ENCODE peak calls at places on chromosomes 12 and 14, in four cellular contexts. X is K562, W is HCT116, V is HepG2. Q is an unnamed sample.
A peak's percentile ranks its signal among the peaks of the same experiment; 100 is the strongest.

GRCh38 chr14:45970589-45970988 is 681.0 kb downstream of the RPL10L start:
- DNase-seq in X (no peak), W (no peak), V (no peak), Q (no peak)

GRCh38 chr14:52871606-52872005 is 79.2 kb downstream of the FERMT2 start:
- DNase-seq in X (no peak), W (no peak), V (no peak), Q (no peak)

GRCh38 chr14:91271639-91272038 is 27.1 kb upstream of the GPR68 start:
- DNase-seq in X (no peak), W (no peak), V (no peak), Q (no peak)

GRCh38 chr12:45088608-45089007 is 37.7 kb upstream of the DBX2 start:
- DNase-seq in X (no peak), W (no peak), V (no peak), Q (no peak)

GRCh38 chr14:20998139-20998538 is 954 bp upstream of the SLC39A2 start:
- DNase-seq in X (no peak), W (no peak), V (no peak), Q (no peak)

GRCh38 chr12:22046968-22047390 is 961 bp downstream of the CMAS start:
- DNase-seq in X (no peak), W (no peak), V (no peak), Q (no peak)

GRCh38 chr12:4700621-4701026 is 19.6 kb upstream of the GALNT8 start:
- DNase-seq in X (no peak), W (no peak), V (no peak), Q (no peak)

GRCh38 chr12:124616394-124617343 is 49.3 kb upstream of the NCOR2 start:
- DNase-seq in X (no peak), W (no peak), V (no peak), Q (no peak)

GRCh38 chr14:77320238-77320935 is at the start of gene POMT2:
- DNase-seq in X (peak; percentile 93), W (peak; percentile 78), V (peak; percentile 88), Q (no peak)

GRCh38 chr12:58425481-58426392 is 484.4 kb downstream of the ATP23 start:
- DNase-seq in X (no peak), W (peak; percentile 72), V (peak; percentile 37), Q (peak; percentile 84)

GRCh38 chr14:104135121-104135903 is 3.1 kb upstream of the KIF26A start:
- DNase-seq in X (no peak), W (no peak), V (peak; percentile 4), Q (no peak)

GRCh38 chr14:29584992-29585391 is 342.7 kb downstream of the PRKD1 start:
- DNase-seq in X (no peak), W (no peak), V (peak; percentile 32), Q (no peak)

GRCh38 chr14:22532345-22533056 is 56.5 kb downstream of the DAD1 start:
- DNase-seq in X (no peak), W (no peak), V (no peak), Q (no peak)

GRCh38 chr14:51369814-51370213 is 129.8 kb downstream of the TMX1 start:
- DNase-seq in X (peak; percentile 19), W (peak; percentile 18), V (no peak), Q (no peak)

GRCh38 chr12:47989023-47989417 is 15.3 kb downstream of the COL2A1 start:
- DNase-seq in X (no peak), W (no peak), V (no peak), Q (no peak)

GRCh38 chr14:22319526-22320352 is 269.3 kb downstream of the DAD1 start:
- DNase-seq in X (peak; percentile 20), W (peak; percentile 53), V (peak; percentile 80), Q (no peak)

GRCh38 chr12:100706029-100706428 is 88.5 kb upstream of the ANO4 start:
- DNase-seq in X (no peak), W (peak; percentile 21), V (no peak), Q (no peak)

GRCh38 chr12:64671682-64672081 is 61.4 kb downstream of the RASSF3 start:
- DNase-seq in X (no peak), W (no peak), V (no peak), Q (no peak)

GRCh38 chr14:45946251-45946650 is 693.2 kb upstream of the MIS18BP1 start:
- DNase-seq in X (no peak), W (no peak), V (no peak), Q (no peak)

GRCh38 chr12:50097952-50098351 is 5.9 kb upstream of the GPD1 start:
- DNase-seq in X (no peak), W (no peak), V (no peak), Q (no peak)

GRCh38 chr12:111686574-111687105 is 787 bp downstream of the ACAD10 start:
- DNase-seq in X (no peak), W (no peak), V (no peak), Q (no peak)

GRCh38 chr14:23562822-23563472 is 4.6 kb downstream of the AP1G2 start:
- DNase-seq in X (peak; percentile 61), W (no peak), V (peak; percentile 74), Q (no peak)

GRCh38 chr12:27277846-27278260 is 33.8 kb downstream of the STK38L start:
- DNase-seq in X (no peak), W (peak; percentile 6), V (peak; percentile 60), Q (peak; percentile 5)

GRCh38 chr12:26369588-26369987 is 174.2 kb downstream of the SSPN start:
- DNase-seq in X (peak; percentile 35), W (no peak), V (no peak), Q (no peak)

GRCh38 chr12:7935773-7936581 is at the start of gene SLC2A3:
- DNase-seq in X (peak; percentile 89), W (no peak), V (peak; percentile 84), Q (no peak)

GRCh38 chr12:124322271-124322998 is 27.5 kb downstream of the RFLNA start:
- DNase-seq in X (no peak), W (no peak), V (no peak), Q (no peak)

GRCh38 chr12:3200032-3200617 is 122.9 kb downstream of the TSPAN9 start:
- DNase-seq in X (no peak), W (no peak), V (no peak), Q (no peak)

GRCh38 chr14:81343166-81343565 is 57.0 kb downstream of the STON2 start:
- DNase-seq in X (no peak), W (no peak), V (no peak), Q (no peak)

GRCh38 chr12:46383654-46384450 is 11.3 kb upstream of the SLC38A2 start:
- DNase-seq in X (peak; percentile 37), W (peak; percentile 62), V (peak; percentile 67), Q (no peak)

GRCh38 chr12:100077367-100077766 is 65.3 kb downstream of the BLTP3B start:
- DNase-seq in X (no peak), W (no peak), V (peak; percentile 1), Q (no peak)

GRCh38 chr12:115444336-115444735 is 760.4 kb upstream of the TBX3 start:
- DNase-seq in X (no peak), W (no peak), V (no peak), Q (no peak)

DNA sequence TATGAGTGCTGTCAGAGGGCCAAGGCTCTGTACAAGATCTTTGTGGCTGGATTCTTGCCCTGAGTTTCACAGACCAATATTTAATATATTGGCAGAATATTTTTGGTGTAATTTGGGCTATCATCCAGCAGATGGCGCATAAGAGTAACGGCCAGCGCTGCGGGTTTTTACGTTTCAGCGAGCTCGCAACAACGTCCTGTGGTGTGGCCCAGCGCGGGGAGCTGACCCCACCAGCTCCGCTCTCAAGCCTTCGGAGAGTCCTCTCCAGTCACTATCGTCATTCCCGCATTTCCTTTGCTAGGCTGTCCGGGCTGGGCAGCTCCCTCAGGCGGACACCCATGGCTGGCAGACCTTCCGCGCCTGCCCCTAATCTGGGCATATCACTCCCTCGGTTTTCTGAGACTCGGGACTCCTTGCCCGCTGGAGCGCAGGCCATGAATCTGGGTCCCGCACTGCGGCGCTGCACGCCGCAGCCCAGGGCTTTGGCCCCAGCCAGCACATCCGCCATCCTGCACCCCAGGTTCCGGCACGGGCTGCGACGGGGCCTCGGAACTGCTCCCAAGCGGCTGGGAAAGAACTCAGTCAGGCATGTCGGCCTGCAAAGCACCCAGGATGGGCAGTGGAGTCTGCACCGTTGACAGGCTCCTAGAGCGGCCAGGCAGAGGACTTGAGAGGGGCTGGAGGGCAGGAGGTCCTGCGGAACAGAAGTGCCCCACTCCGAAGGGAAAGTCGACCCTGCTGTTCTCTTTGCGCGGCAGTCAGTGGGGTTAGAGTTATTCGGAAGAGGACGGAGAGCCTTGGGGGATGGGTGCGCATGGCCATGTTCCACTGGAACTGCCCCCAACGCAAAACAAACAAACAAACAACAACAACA is 18.4 kb downstream of the OLR1 start:
- DNase-seq in X (peak; percentile 33), W (peak; percentile 21), V (peak; percentile 16), Q (no peak)
- TF ChIP-seq POLR2AphosphoS5 in X (no peak), W (no peak), V (no peak), Q (no peak)

DNA sequence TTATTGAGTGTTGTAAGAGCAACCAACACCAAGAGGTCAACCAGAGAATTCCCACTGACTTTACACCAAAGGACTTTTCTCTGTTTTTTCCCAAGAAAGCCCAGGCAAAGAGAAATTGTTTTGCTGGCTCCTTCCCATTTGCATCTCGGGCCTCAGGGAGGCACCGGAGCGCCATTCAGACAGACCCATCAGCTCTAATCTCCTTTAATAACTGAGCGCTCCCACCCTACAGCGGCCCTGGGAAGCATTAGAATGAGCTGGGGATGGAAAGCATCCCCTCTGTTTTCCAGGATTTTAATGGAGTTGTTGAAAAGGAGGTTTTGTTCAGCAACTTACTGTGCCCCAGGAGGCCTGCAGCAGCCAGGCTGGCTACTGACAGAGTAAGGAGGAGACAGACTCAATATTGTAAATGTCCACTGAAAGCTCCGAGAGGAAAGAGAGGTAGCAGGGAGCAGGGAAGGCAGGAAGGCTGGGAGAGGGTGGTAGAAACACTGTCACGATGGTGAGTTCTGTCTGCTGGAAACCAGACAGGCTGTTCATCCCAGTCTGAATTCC is 62.3 kb upstream of the TMEM132D start:
- DNase-seq in X (no peak), W (no peak), V (no peak), Q (no peak)
- TF ChIP-seq TCF7L2 in X (no peak), W (no peak), V (no peak), Q (no peak)

GRCh38 chr12:52184813-52185212 is 7.0 kb downstream of the KRT80 start:
- DNase-seq in X (no peak), W (no peak), V (no peak), Q (no peak)
- H3K4me1 ChIP-seq in X (no peaks in the 10 kb centered on the region), W (peaks cover 38% of the 10 kb centered on the region), V (no peaks in the 10 kb centered on the region), Q (peaks cover 81% of the 10 kb centered on the region)

GRCh38 chr14:99976681-99977080 is 88.5 kb upstream of the EVL start:
- DNase-seq in X (no peak), W (no peak), V (no peak), Q (no peak)
- TF ChIP-seq POLR2AphosphoS5 in X (no peak), W (no peak), V (no peak), Q (no peak)

DNA sequence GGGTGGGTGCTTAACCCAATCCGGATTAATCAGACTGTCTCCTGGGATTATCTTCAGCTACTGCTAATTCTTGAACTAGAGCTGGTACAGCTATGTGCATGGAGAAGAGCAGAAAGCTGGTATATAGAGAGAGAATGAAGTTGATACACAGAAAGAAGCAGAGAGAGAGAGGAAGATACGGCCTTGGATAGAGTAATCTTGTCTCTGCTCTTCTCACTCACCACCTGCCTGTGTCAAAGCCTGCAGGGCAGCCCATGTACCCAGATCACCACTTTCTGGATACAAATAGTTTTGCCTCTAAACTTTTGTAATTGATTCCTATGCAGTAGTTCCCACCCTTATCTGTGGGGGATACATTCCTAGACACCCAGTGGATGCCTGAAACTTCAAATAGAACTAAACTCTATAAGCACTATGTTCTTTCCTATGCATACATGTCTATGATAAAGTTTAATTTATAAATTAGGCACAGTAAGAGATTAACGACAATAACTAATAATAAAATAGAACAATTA is 45.4 kb downstream of the YEATS4 start:
- DNase-seq in X (no peak), W (no peak), V (no peak), Q (no peak)
- TF ChIP-seq TCF7L2 in X (no peak), W (no peak), V (no peak), Q (no peak)

GRCh38 chr12:120834489-120835303 is 69.5 kb downstream of the SPPL3 start:
- DNase-seq in X (no peak), W (no peak), V (no peak), Q (no peak)
- H3K4me1 ChIP-seq in X (peaks cover 13% of the 10 kb centered on the region), W (no peaks in the 10 kb centered on the region), V (peaks cover 12% of the 10 kb centered on the region), Q (peaks cover 9% of the 10 kb centered on the region)

GRCh38 chr14:89041245-89041585 is 216.8 kb downstream of the TTC8 start:
- DNase-seq in X (no peak), W (peak; percentile 27), V (peak; percentile 93), Q (no peak)
- TF ChIP-seq POLR2AphosphoS5 in X (no peak), W (no peak), V (no peak), Q (no peak)